ENCODE peak calls at places on chromosomes 12 and 14, in five cellular contexts. F is HCT116, O is GM12878, Q is HepG2, D is K562. N is an unnamed sample. For H3K9me3, the result is how much of the 10 kb centered on the place peaks cover.

GRCh38 chr14:56208520-56208919 is 90.3 kb downstream of the PELI2 start:
- DNase-seq in D (no peak), O (no peak), F (no peak), Q (no peak), N (no peak)

GRCh38 chr12:116044181-116044580 is 233.3 kb downstream of the MED13L start:
- DNase-seq in Q (peak), F (no peak), O (no peak), D (no peak), N (no peak)

GRCh38 chr14:68792022-68792829 is 641 bp downstream of the ZFP36L1 start:
- DNase-seq in D (peak), Q (no peak), O (no peak), F (no peak), N (no peak)

GRCh38 chr14:91681116-91681515 is 50.8 kb downstream of the CATSPERB start:
- DNase-seq in F (no peak), Q (no peak), D (no peak), O (no peak), N (no peak)

GRCh38 chr12:6866920-6867406 is 368 bp upstream of the TPI1 start:
- DNase-seq in F (no peak), D (no peak), Q (no peak), O (no peak), N (no peak)

GRCh38 chr14:90426663-90427062 is 29.8 kb downstream of the CALM1 start:
- DNase-seq in D (no peak), Q (no peak), F (no peak), O (no peak), N (peak)

GRCh38 chr14:79552778-79553177 is 658.5 kb downstream of the DIO2 start:
- DNase-seq in F (no peak), O (no peak), D (no peak), Q (no peak), N (no peak)

GRCh38 chr12:104699489-104700194 is 242.9 kb downstream of the CHST11 start:
- DNase-seq in O (peak), D (no peak), Q (no peak), F (no peak), N (no peak)

GRCh38 chr14:35374273-35374681 is 30.3 kb downstream of the NFKBIA start:
- DNase-seq in O (no peak), Q (peak), F (peak), D (no peak), N (no peak)

GRCh38 chr14:34219661-34220060 is 242.4 kb downstream of the SPTSSA start:
- DNase-seq in Q (no peak), O (no peak), D (no peak), F (no peak), N (no peak)

GRCh38 chr12:63804746-63805145 is 25.0 kb downstream of the RXYLT1 start:
- DNase-seq in F (no peak), Q (no peak), O (no peak), D (no peak), N (no peak)

GRCh38 chr12:51938744-51939143 is 12.8 kb upstream of the ACVR1B start:
- DNase-seq in F (no peak), D (no peak), O (no peak), Q (no peak), N (no peak)

GRCh38 chr14:51024377-51024776 is 70.5 kb downstream of the TRIM9 start:
- DNase-seq in O (no peak), D (no peak), Q (no peak), F (no peak), N (no peak)

GRCh38 chr12:101599771-101600486 is 5.2 kb downstream of the MYBPC1 start:
- DNase-seq in D (no peak), O (no peak), Q (peak), F (no peak), N (no peak)

GRCh38 chr12:68786929-68787328 is 21.0 kb upstream of the MDM2 start:
- DNase-seq in D (no peak), F (no peak), Q (peak), O (no peak), N (no peak)

GRCh38 chr12:53097564-53098353 is at the start of gene IGFBP6:
- DNase-seq in D (peak), F (no peak), Q (no peak), O (no peak), N (peak)

GRCh38 chr12:22982635-22983034 is 357.7 kb downstream of the ETNK1 start:
- DNase-seq in F (no peak), O (no peak), Q (no peak), D (no peak), N (no peak)

GRCh38 chr12:57276935-57277563 is 26.1 kb upstream of the STAC3 start:
- DNase-seq in D (peak), Q (peak), F (peak), O (no peak), N (no peak)

GRCh38 chr12:57278465-57279453 is 27.8 kb upstream of the STAC3 start:
- DNase-seq in F (no peak), Q (no peak), D (no peak), O (no peak), N (no peak)

GRCh38 chr12:57280234-57281062 is 29.5 kb upstream of the STAC3 start:
- DNase-seq in O (peak), F (peak), D (peak), Q (peak), N (no peak)
- TF ChIP-seq REST in O (peak), F (no peak), D (no peak), Q (no peak), N (no peak)

DNA sequence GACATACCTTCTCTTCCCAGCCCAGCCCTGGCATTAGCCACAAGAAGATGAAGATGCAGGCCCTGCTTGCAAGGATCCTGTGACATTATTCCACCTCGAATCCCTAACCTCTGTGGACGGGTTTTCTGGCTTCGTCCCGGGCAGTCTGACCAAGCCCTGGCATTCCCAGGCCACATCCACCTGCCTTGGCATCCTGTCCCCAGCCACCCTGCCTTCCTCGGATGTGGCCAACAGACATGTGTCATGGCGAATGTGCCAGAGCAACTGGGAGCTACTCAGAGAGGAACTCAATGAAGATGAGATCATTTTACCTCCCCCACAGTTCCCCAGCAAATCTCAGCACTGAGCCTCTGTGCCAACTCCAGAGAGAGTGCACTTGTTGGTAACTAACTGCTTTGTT is 33.5 kb upstream of the KCNA5 start:
- DNase-seq in D (no peak), F (no peak), O (no peak), Q (no peak), N (no peak)
- H3K9me3 ChIP-seq in D (under half), F (under half), O (under half), Q (under half), N (under half)

GRCh38 chr12:106791531-106791930 is 17.0 kb downstream of the RIC8B start:
- DNase-seq in O (no peak), D (no peak), F (no peak), Q (no peak), N (no peak)

GRCh38 chr12:106790020-106790419 is 15.5 kb downstream of the RIC8B start:
- DNase-seq in F (no peak), D (no peak), Q (no peak), O (no peak), N (no peak)

GRCh38 chr12:106794369-106794768 is 19.9 kb downstream of the RIC8B start:
- DNase-seq in Q (no peak), F (no peak), O (no peak), D (peak), N (no peak)
- TF ChIP-seq JUND in Q (no peak), F (no peak), O (no peak), D (peak), N (no peak)

GRCh38 chr12:5148880-5149279 is 105.2 kb downstream of the KCNA5 start:
- DNase-seq in D (no peak), Q (no peak), F (no peak), O (no peak), N (no peak)
- TF ChIP-seq REST in D (no peak), Q (no peak), F (no peak), O (no peak), N (no peak)

GRCh38 chr14:36519431-36520321 is at the start of gene NKX2-1:
- DNase-seq in O (no peak), F (no peak), Q (no peak), D (no peak), N (peak)
- H3K9me3 ChIP-seq in O (under half), F (under half), Q (under half), D (under half), N (under half)

GRCh38 chr12:130523863-130524614 is 186.4 kb downstream of the PIWIL1 start:
- DNase-seq in O (no peak), D (no peak), F (no peak), Q (no peak), N (no peak)
- TF ChIP-seq JUND in O (no peak), D (no peak), F (no peak), Q (no peak), N (no peak)

GRCh38 chr12:93884794-93885460 is 207.8 kb downstream of the CRADD start:
- DNase-seq in D (no peak), Q (no peak), F (no peak), O (no peak), N (no peak)

GRCh38 chr12:93886533-93887511 is 209.6 kb downstream of the CRADD start:
- DNase-seq in D (no peak), Q (no peak), F (no peak), O (no peak), N (peak)

GRCh38 chr12:93882763-93883162 is 205.6 kb downstream of the CRADD start:
- DNase-seq in Q (no peak), F (no peak), O (no peak), D (no peak), N (no peak)

GRCh38 chr12:93880853-93881522 is 203.8 kb downstream of the CRADD start:
- DNase-seq in Q (no peak), D (no peak), O (no peak), F (no peak), N (no peak)

DNA sequence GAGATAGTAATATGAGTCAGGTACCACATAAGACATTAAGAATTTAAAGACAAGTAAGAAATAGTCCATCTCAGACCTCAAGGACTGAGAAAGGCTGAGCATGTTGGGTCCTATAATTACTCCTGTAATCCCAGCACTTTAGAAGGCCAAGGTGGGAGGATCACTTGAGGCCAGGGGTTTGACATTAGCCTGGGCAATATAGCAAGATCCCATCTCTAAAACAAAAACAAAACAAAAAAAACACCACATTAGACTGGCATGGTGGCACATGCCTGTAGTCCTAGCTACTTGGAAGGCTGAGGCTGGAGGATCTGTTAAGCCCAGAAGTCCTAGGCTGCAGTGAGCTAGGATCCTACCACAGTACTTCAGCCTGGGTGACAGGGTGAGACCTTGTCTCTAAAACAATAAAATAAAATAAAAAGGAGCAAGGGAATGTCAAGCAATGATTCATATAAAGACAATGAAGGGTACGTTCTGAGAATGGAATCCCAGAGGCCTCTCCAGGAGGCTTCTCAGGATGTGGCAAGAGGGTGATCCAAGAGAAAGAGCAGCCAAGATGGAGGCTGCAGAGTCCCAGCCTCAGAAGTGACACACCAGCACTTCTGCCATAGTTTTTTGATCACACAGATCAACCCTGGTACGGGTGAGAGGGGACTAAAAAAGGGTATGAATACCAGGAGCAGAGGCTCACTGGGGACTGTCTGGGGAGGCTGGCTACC is 206.4 kb downstream of the CRADD start:
- DNase-seq in F (no peak), D (no peak), Q (no peak), O (no peak), N (no peak)
- TF ChIP-seq REST in F (no peak), D (no peak), Q (no peak), O (no peak), N (no peak)

DNA sequence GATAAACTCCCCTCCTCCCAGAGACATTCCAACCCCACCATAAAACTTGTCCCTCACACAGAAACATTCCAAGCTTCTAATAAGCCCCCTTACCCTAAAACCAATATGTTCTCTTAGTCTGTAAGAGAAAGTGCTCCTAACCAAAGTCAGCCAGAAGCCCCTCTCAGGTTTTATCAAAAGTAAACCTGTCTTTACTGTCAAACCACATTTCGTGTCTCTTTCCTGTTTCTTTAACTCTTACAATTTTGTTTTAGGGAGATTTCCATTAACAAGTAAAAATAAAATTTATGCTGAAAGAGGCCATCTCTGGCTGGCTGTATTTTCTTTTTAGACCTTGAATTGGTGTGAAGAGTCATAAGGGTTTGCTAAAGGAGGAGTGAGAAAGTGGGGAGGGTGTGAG is 29.8 kb upstream of the CAPRIN2 start:
- DNase-seq in Q (no peak), D (no peak), O (no peak), F (no peak), N (no peak)
- H3K9me3 ChIP-seq in Q (under half), D (under half), O (under half), F (under half), N (under half)

GRCh38 chr12:60169904-60170303 is 574.1 kb downstream of the SLC16A7 start:
- DNase-seq in O (no peak), F (no peak), D (no peak), Q (no peak), N (no peak)

GRCh38 chr12:60172696-60173095 is 576.9 kb downstream of the SLC16A7 start:
- DNase-seq in F (no peak), Q (no peak), O (no peak), D (no peak), N (no peak)

GRCh38 chr12:60174476-60174875 is 578.6 kb downstream of the SLC16A7 start:
- DNase-seq in O (no peak), D (no peak), F (no peak), Q (no peak), N (no peak)

GRCh38 chr12:60173213-60174170 is 577.7 kb downstream of the SLC16A7 start:
- DNase-seq in F (no peak), Q (no peak), O (no peak), D (no peak), N (no peak)

DNA sequence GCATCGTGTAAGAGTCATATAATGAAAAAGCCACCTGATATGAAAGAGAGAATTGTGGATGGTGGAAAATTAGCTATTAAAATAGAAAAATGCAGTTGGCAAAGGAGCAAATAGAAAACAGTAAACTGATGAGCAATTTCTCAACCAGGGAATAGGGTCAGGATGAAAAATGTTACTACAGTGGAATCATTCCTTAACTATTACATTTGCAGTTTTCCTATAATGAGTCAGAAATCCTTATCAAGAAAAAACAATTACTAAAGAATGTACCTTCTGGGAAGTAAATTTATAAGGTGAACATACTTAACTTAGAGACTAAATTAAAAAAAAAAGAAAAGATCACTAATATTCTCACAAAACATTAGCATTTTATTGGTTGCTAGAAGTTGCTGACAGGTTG is 576.4 kb downstream of the SLC16A7 start:
- DNase-seq in D (no peak), O (no peak), F (no peak), Q (no peak), N (no peak)
- TF ChIP-seq JUND in D (no peak), O (no peak), F (no peak), Q (no peak), N (no peak)

GRCh38 chr12:114579389-114579788 is 104.6 kb downstream of the TBX3 start:
- DNase-seq in D (no peak), F (no peak), O (no peak), Q (no peak), N (no peak)

GRCh38 chr12:114580306-114580705 is 103.7 kb downstream of the TBX3 start:
- DNase-seq in D (no peak), F (no peak), Q (no peak), O (no peak), N (no peak)
- TF ChIP-seq REST in D (no peak), F (no peak), Q (no peak), O (no peak), N (no peak)